ENCODE peak calls at places on chromosomes 13 and 19, in seven cellular contexts. One of them, this sample, is unnamed.

GRCh38 chr13:75633285-75633684 is 2.8 kb upstream of the LMO7 start:
- DNase-seq in HepG2: peak; percentile 33
- DNase-seq in GM12892: no peak
- DNase-seq in H1: no peak
- DNase-seq in SK-N-SH: no peak
- DNase-seq in GM12878: no peak
- DNase-seq in K562: no peak
- DNase-seq in this sample: no peak

GRCh38 chr19:737591-738093 is 13.3 kb upstream of the MISP start:
- DNase-seq in SK-N-SH: peak; percentile 95
- DNase-seq in GM12892: peak; percentile 82
- DNase-seq in GM12878: no peak
- DNase-seq in K562: peak; percentile 82
- DNase-seq in H1: peak; percentile 43
- DNase-seq in HepG2: peak; percentile 41
- DNase-seq in this sample: peak; percentile 87

GRCh38 chr19:47100290-47100689 is 13.3 kb downstream of the ZC3H4 start:
- DNase-seq in HepG2: no peak
- DNase-seq in GM12892: no peak
- DNase-seq in K562: no peak
- DNase-seq in H1: no peak
- DNase-seq in GM12878: no peak
- DNase-seq in SK-N-SH: no peak
- DNase-seq in this sample: no peak

GRCh38 chr19:46862504-46862835 is 1.7 kb downstream of the ARHGAP35 start:
- DNase-seq in GM12892: no peak
- DNase-seq in HepG2: no peak
- DNase-seq in K562: peak; percentile 42
- DNase-seq in GM12878: no peak
- DNase-seq in H1: no peak
- DNase-seq in SK-N-SH: no peak
- DNase-seq in this sample: no peak

GRCh38 chr19:42113641-42114348 is 18.5 kb downstream of the POU2F2 start:
- DNase-seq in GM12878: peak; percentile 40
- DNase-seq in H1: peak; percentile 56
- DNase-seq in GM12892: no peak
- DNase-seq in SK-N-SH: no peak
- DNase-seq in HepG2: peak; percentile 33
- DNase-seq in K562: no peak
- DNase-seq in this sample: no peak

GRCh38 chr13:41621716-41622508 is 164.6 kb downstream of the RGCC start:
- DNase-seq in SK-N-SH: no peak
- DNase-seq in H1: no peak
- DNase-seq in K562: no peak
- DNase-seq in GM12878: no peak
- DNase-seq in HepG2: peak; percentile 35
- DNase-seq in GM12892: no peak
- DNase-seq in this sample: no peak

GRCh38 chr13:83184819-83185218 is 697.5 kb downstream of the SLITRK1 start:
- DNase-seq in H1: no peak
- DNase-seq in K562: no peak
- DNase-seq in SK-N-SH: no peak
- DNase-seq in GM12878: no peak
- DNase-seq in GM12892: no peak
- DNase-seq in HepG2: no peak
- DNase-seq in this sample: no peak

GRCh38 chr13:52599037-52599852 is 43.0 kb upstream of the HNRNPA1L2 start:
- DNase-seq in K562: no peak
- DNase-seq in SK-N-SH: no peak
- DNase-seq in H1: no peak
- DNase-seq in GM12878: no peak
- DNase-seq in HepG2: no peak
- DNase-seq in GM12892: no peak
- DNase-seq in this sample: no peak

GRCh38 chr19:49968279-49968922 is 7.4 kb upstream of the SIGLEC11 start:
- DNase-seq in H1: no peak
- DNase-seq in HepG2: no peak
- DNase-seq in GM12878: no peak
- DNase-seq in GM12892: no peak
- DNase-seq in SK-N-SH: no peak
- DNase-seq in K562: no peak
- DNase-seq in this sample: no peak

GRCh38 chr19:3652422-3652821 is 25.8 kb upstream of the CACTIN start:
- DNase-seq in K562: no peak
- DNase-seq in GM12878: no peak
- DNase-seq in SK-N-SH: no peak
- DNase-seq in H1: no peak
- DNase-seq in GM12892: no peak
- DNase-seq in HepG2: no peak
- DNase-seq in this sample: no peak

GRCh38 chr19:42075616-42076374 is at the start of gene ZNF574:
- DNase-seq in SK-N-SH: peak; percentile 97
- DNase-seq in GM12892: peak; percentile 96
- DNase-seq in H1: peak; percentile 99
- DNase-seq in K562: peak; percentile 98
- DNase-seq in HepG2: peak; percentile 98
- DNase-seq in GM12878: peak; percentile 98
- DNase-seq in this sample: peak; percentile 97

GRCh38 chr19:11849264-11849615 is 714 bp downstream of the ZNF439 start:
- DNase-seq in GM12878: no peak
- DNase-seq in GM12892: no peak
- DNase-seq in K562: no peak
- DNase-seq in HepG2: no peak
- DNase-seq in SK-N-SH: no peak
- DNase-seq in H1: no peak
- DNase-seq in this sample: peak; percentile 5

GRCh38 chr19:38862321-38863059 is 12.7 kb upstream of the HNRNPL start:
- DNase-seq in H1: no peak
- DNase-seq in SK-N-SH: peak; percentile 81
- DNase-seq in GM12878: no peak
- DNase-seq in K562: no peak
- DNase-seq in HepG2: no peak
- DNase-seq in GM12892: no peak
- DNase-seq in this sample: no peak

GRCh38 chr19:11089254-11090013 is at the start of gene LDLR:
- DNase-seq in K562: peak; percentile 89
- DNase-seq in HepG2: peak; percentile 95
- DNase-seq in GM12878: peak; percentile 72
- DNase-seq in SK-N-SH: peak; percentile 80
- DNase-seq in H1: peak; percentile 85
- DNase-seq in GM12892: peak; percentile 52
- DNase-seq in this sample: peak; percentile 60

GRCh38 chr13:43122706-43123268 is 99.4 kb downstream of the DNAJC15 start:
- DNase-seq in K562: no peak
- DNase-seq in HepG2: no peak
- DNase-seq in GM12892: no peak
- DNase-seq in GM12878: no peak
- DNase-seq in SK-N-SH: peak; percentile 49
- DNase-seq in H1: no peak
- DNase-seq in this sample: no peak

GRCh38 chr13:97911311-97912138 is 42.0 kb upstream of the IPO5 start:
- DNase-seq in SK-N-SH: peak; percentile 14
- DNase-seq in GM12892: no peak
- DNase-seq in H1: no peak
- DNase-seq in GM12878: no peak
- DNase-seq in HepG2: peak; percentile 19
- DNase-seq in K562: peak; percentile 22
- DNase-seq in this sample: no peak

GRCh38 chr13:113275387-113275786 is 21.7 kb upstream of the LAMP1 start:
- DNase-seq in H1: no peak
- DNase-seq in HepG2: peak; percentile 84
- DNase-seq in K562: peak; percentile 37
- DNase-seq in SK-N-SH: peak; percentile 52
- DNase-seq in GM12878: no peak
- DNase-seq in GM12892: no peak
- DNase-seq in this sample: no peak

GRCh38 chr13:82962422-82962821 is 919.9 kb downstream of the SLITRK1 start:
- DNase-seq in H1: no peak
- DNase-seq in K562: peak; percentile 2
- DNase-seq in GM12878: no peak
- DNase-seq in SK-N-SH: no peak
- DNase-seq in GM12892: no peak
- DNase-seq in HepG2: no peak
- DNase-seq in this sample: no peak

GRCh38 chr19:31166206-31166605 is 183.0 kb downstream of the TSHZ3 start:
- DNase-seq in H1: no peak
- DNase-seq in SK-N-SH: no peak
- DNase-seq in K562: no peak
- DNase-seq in HepG2: no peak
- DNase-seq in GM12878: no peak
- DNase-seq in GM12892: no peak
- DNase-seq in this sample: no peak

GRCh38 chr13:80337011-80337688 is 3.8 kb downstream of the SPRY2 start:
- DNase-seq in HepG2: no peak
- DNase-seq in GM12892: no peak
- DNase-seq in SK-N-SH: peak; percentile 31
- DNase-seq in GM12878: no peak
- DNase-seq in K562: no peak
- DNase-seq in H1: no peak
- DNase-seq in this sample: no peak

GRCh38 chr19:16594681-16595091 is 22.5 kb upstream of the SLC35E1 start:
- DNase-seq in HepG2: no peak
- DNase-seq in H1: no peak
- DNase-seq in K562: no peak
- DNase-seq in SK-N-SH: no peak
- DNase-seq in GM12892: no peak
- DNase-seq in GM12878: no peak
- DNase-seq in this sample: no peak

GRCh38 chr13:81017525-81018152 is 676.7 kb upstream of the SPRY2 start:
- DNase-seq in GM12892: no peak
- DNase-seq in K562: peak; percentile 3
- DNase-seq in SK-N-SH: peak; percentile 44
- DNase-seq in HepG2: peak; percentile 28
- DNase-seq in H1: no peak
- DNase-seq in GM12878: no peak
- DNase-seq in this sample: peak; percentile 2

GRCh38 chr19:6460099-6460884 is 700 bp upstream of the SLC25A23 start:
- DNase-seq in HepG2: peak; percentile 94
- DNase-seq in GM12892: peak; percentile 93
- DNase-seq in GM12878: peak; percentile 89
- DNase-seq in SK-N-SH: peak; percentile 99
- DNase-seq in H1: peak; percentile 86
- DNase-seq in K562: peak; percentile 98
- DNase-seq in this sample: peak; percentile 94

GRCh38 chr19:7395793-7396192 is 47.1 kb downstream of the ARHGEF18 start:
- DNase-seq in H1: no peak
- DNase-seq in HepG2: no peak
- DNase-seq in K562: no peak
- DNase-seq in GM12892: no peak
- DNase-seq in GM12878: no peak
- DNase-seq in SK-N-SH: no peak
- DNase-seq in this sample: no peak

GRCh38 chr13:36370108-36370429 is 23.9 kb upstream of the SPART start:
- DNase-seq in HepG2: no peak
- DNase-seq in K562: no peak
- DNase-seq in GM12892: no peak
- DNase-seq in H1: no peak
- DNase-seq in SK-N-SH: no peak
- DNase-seq in GM12878: no peak
- DNase-seq in this sample: no peak

DNA sequence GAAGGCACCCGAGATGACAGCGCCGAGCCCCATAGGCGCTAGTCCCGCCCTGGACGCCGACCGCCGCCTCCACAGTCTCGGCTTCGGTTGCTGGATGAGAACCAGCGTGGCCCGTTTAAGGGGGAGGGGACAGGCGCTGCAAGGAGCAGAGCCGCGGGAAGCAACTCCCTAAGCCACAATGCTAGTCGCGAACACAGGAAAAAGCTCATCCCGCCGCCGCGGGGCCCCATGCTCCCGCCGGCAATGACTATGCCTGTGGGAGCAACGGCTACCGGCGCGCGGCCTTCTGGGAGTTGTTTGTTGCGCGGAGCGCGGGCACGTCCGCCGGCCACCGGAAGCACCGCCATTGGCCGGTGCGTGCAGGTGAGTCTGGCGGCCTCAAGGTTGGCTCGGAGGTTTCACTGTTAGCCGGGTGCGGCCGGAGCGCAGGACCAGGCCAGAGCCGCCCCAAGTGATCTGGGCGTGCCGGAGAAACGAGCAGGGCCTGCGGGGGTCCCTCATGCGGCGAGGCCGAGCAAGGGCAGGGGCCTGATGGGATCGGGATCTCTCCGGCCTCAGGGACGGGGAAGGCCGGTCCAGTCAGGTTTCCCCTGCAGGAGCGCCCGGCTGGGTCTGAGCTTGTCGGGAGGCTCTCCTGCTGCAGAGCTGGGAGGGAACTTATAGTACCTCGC is at the start of gene ZNF544:
- DNase-seq in GM12892: peak; percentile 79
- DNase-seq in SK-N-SH: peak; percentile 74
- DNase-seq in K562: peak; percentile 78
- DNase-seq in H1: no peak
- DNase-seq in HepG2: peak; percentile 45
- DNase-seq in GM12878: peak; percentile 9
- DNase-seq in this sample: peak; percentile 88
- TF ChIP-seq TAF1 in GM12892: peak; percentile 80
- TF ChIP-seq TAF1 in SK-N-SH: no peak
- TF ChIP-seq TAF1 in K562: peak; percentile 72
- TF ChIP-seq TAF1 in H1: peak; percentile 87
- TF ChIP-seq TAF1 in HepG2: peak; percentile 71
- TF ChIP-seq TAF1 in GM12878: peak; percentile 86
- TF ChIP-seq TAF1 in this sample: no peak

GRCh38 chr13:23754506-23754905 is 134.7 kb downstream of the MIPEP start:
- DNase-seq in GM12878: no peak
- DNase-seq in K562: no peak
- DNase-seq in HepG2: peak; percentile 20
- DNase-seq in SK-N-SH: no peak
- DNase-seq in GM12892: no peak
- DNase-seq in H1: no peak
- DNase-seq in this sample: no peak
- TF ChIP-seq TAF1 in GM12878: no peak
- TF ChIP-seq TAF1 in K562: no peak
- TF ChIP-seq TAF1 in HepG2: no peak
- TF ChIP-seq TAF1 in SK-N-SH: no peak
- TF ChIP-seq TAF1 in GM12892: no peak
- TF ChIP-seq TAF1 in H1: no peak
- TF ChIP-seq TAF1 in this sample: no peak

GRCh38 chr19:54030895-54031586 is 32.7 kb downstream of the VSTM1 start:
- DNase-seq in GM12892: no peak
- DNase-seq in H1: no peak
- DNase-seq in HepG2: no peak
- DNase-seq in SK-N-SH: no peak
- DNase-seq in K562: peak; percentile 16
- DNase-seq in GM12878: no peak
- DNase-seq in this sample: no peak
- TF ChIP-seq TAF1 in GM12892: no peak
- TF ChIP-seq TAF1 in H1: no peak
- TF ChIP-seq TAF1 in HepG2: no peak
- TF ChIP-seq TAF1 in SK-N-SH: no peak
- TF ChIP-seq TAF1 in K562: no peak
- TF ChIP-seq TAF1 in GM12878: no peak
- TF ChIP-seq TAF1 in this sample: no peak

DNA sequence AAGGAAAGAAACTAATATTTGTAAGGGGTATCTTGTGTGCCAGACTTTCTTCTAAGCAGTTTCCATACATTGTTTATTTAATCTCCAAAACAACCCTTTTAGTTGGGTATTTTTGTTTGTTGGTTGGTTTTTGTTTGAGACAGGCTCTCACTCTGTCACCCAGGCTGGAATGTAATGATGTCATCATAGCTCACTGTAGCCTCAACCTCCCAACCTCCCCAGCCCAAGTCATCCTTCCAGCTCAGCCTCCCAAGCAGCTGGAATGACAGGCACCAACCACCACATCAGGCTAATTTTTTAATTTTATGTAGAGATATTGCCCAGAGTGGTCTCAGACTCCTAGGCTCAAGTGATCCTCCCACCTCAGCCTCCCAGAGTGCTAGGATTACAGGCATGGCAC is 41.2 kb upstream of the LSM14A start:
- DNase-seq in H1: no peak
- DNase-seq in HepG2: no peak
- DNase-seq in GM12892: no peak
- DNase-seq in GM12878: no peak
- DNase-seq in K562: no peak
- DNase-seq in SK-N-SH: no peak
- DNase-seq in this sample: no peak
- TF ChIP-seq TAF1 in H1: no peak
- TF ChIP-seq TAF1 in HepG2: no peak
- TF ChIP-seq TAF1 in GM12892: no peak
- TF ChIP-seq TAF1 in GM12878: no peak
- TF ChIP-seq TAF1 in K562: no peak
- TF ChIP-seq TAF1 in SK-N-SH: no peak
- TF ChIP-seq TAF1 in this sample: no peak